ENCODE peak calls at places on chromosome 18, in ten cellular contexts. J is CD4-positive, alpha-beta T cell; V is upper lobe of left lung; G is upper lobe of right lung; L is SK-MEL-5; X is nephron progenitor cell; Q is T follicular helper cell; P is amygdala; M is GOT3; F is T-cell. R is an unnamed sample.

GRCh38 chr18:79275992-79276391 is 119.7 kb upstream of the NFATC1 start:
- DNase-seq in J (no peak), V (no peak), G (no peak), L (no peak), X (no peak), Q (no peak), P (no peak), M (no peak), F (no peak), R (no peak)

GRCh38 chr18:42706618-42707017 is 408.9 kb downstream of the RIT2 start:
- DNase-seq in J (no peak), V (no peak), G (no peak), L (peak; percentile 1), X (peak; percentile 34), Q (no peak), P (no peak), M (no peak), F (no peak), R (no peak)

GRCh38 chr18:60047556-60047955 is 147.8 kb downstream of the PMAIP1 start:
- DNase-seq in J (no peak), V (no peak), G (no peak), L (no peak), X (no peak), Q (no peak), P (no peak), M (no peak), F (no peak), R (no peak)

GRCh38 chr18:48550101-48550729 is 11.4 kb downstream of the CTIF start:
- DNase-seq in J (no peak), V (no peak), G (peak; percentile 40), L (no peak), X (no peak), Q (no peak), P (no peak), M (no peak), F (no peak), R (no peak)

GRCh38 chr18:11654736-11655604 is 34.1 kb upstream of the GNAL start:
- DNase-seq in J (peak; percentile 44), V (peak; percentile 30), G (peak; percentile 81), L (peak; percentile 55), X (peak; percentile 85), Q (peak; percentile 9), P (no peak), M (no peak), F (no peak), R (peak; percentile 84)

GRCh38 chr18:50151876-50152275 is 43.1 kb downstream of the MYO5B start:
- DNase-seq in J (no peak), V (no peak), G (no peak), L (no peak), X (no peak), Q (no peak), P (no peak), M (no peak), F (no peak), R (no peak)

GRCh38 chr18:8391068-8391467 is 218.2 kb upstream of the RAB12 start:
- DNase-seq in J (no peak), V (no peak), G (no peak), L (no peak), X (no peak), Q (no peak), P (no peak), M (no peak), F (no peak), R (no peak)

GRCh38 chr18:1252936-1253335 is 348.3 kb downstream of the ADCYAP1 start:
- DNase-seq in J (no peak), V (no peak), G (no peak), L (peak; percentile 87), X (no peak), Q (no peak), P (no peak), M (no peak), F (no peak), R (no peak)

GRCh38 chr18:60193780-60194179 is 178.8 kb downstream of the MC4R start:
- DNase-seq in J (no peak), V (no peak), G (no peak), L (no peak), X (no peak), Q (no peak), P (no peak), M (no peak), F (no peak), R (no peak)

GRCh38 chr18:24837065-24837464 is 376.6 kb downstream of the HRH4 start:
- DNase-seq in J (no peak), V (no peak), G (no peak), L (no peak), X (no peak), Q (no peak), P (no peak), M (no peak), F (no peak), R (no peak)

GRCh38 chr18:3794537-3795348 is 344.8 kb downstream of the TGIF1 start:
- DNase-seq in J (no peak), V (no peak), G (no peak), L (no peak), X (no peak), Q (no peak), P (no peak), M (no peak), F (no peak), R (no peak)

GRCh38 chr18:36706313-36706881 is 122.4 kb downstream of the TPGS2 start:
- DNase-seq in J (no peak), V (no peak), G (no peak), L (no peak), X (peak; percentile 40), Q (no peak), P (no peak), M (no peak), F (no peak), R (no peak)

GRCh38 chr18:50711401-50711800 is 108.4 kb downstream of the MRO start:
- DNase-seq in J (no peak), V (no peak), G (no peak), L (no peak), X (no peak), Q (no peak), P (no peak), M (no peak), F (no peak), R (no peak)

GRCh38 chr18:47981830-47982229 is 51.4 kb upstream of the SMAD2 start:
- DNase-seq in J (no peak), V (no peak), G (no peak), L (no peak), X (no peak), Q (no peak), P (no peak), M (no peak), F (no peak), R (no peak)

GRCh38 chr18:31269508-31270074 is 48.4 kb upstream of the DSG1 start:
- DNase-seq in J (no peak), V (no peak), G (no peak), L (no peak), X (no peak), Q (no peak), P (no peak), M (no peak), F (no peak), R (no peak)

GRCh38 chr18:58721586-58722160 is 50.4 kb downstream of the MALT1 start:
- DNase-seq in J (no peak), V (no peak), G (no peak), L (no peak), X (no peak), Q (no peak), P (no peak), M (no peak), F (peak; percentile 11), R (no peak)

GRCh38 chr18:51355841-51356240 is 158.4 kb upstream of the MEX3C start:
- DNase-seq in J (no peak), V (no peak), G (no peak), L (no peak), X (no peak), Q (no peak), P (no peak), M (no peak), F (no peak), R (no peak)

R was measured in WTC11.